ENCODE peak calls at places on chromosomes 13 and 19, in seven cellular contexts. C is fibroblast of pulmonary artery; F is AG04449; Q is fibroblast of mammary gland; S is cardiac fibroblast; R is CD8-positive, alpha-beta memory T cell; Z is AG09309. P is an unnamed sample.

GRCh38 chr19:57389730-57390598 is at the start of gene ZNF548:
- DNase-seq in Z (peak), R (peak), S (peak), F (peak), Q (peak), C (peak), P (peak)

GRCh38 chr13:94859812-94860210 is 147.5 kb upstream of the SOX21 start:
- DNase-seq in Q (no peak), Z (no peak), R (no peak), S (no peak), C (peak), F (no peak), P (no peak)

GRCh38 chr19:16876904-16877361 is 11.9 kb upstream of the F2RL3 start:
- DNase-seq in Q (peak), F (no peak), S (peak), Z (no peak), R (no peak), C (no peak), P (no peak)

GRCh38 chr13:111981446-111982165 is 85.3 kb upstream of the SOX1 start:
- DNase-seq in C (no peak), R (no peak), Q (no peak), S (no peak), F (no peak), Z (no peak), P (no peak)

GRCh38 chr13:30421093-30422055 is 919 bp upstream of the UBE2L5 start:
- DNase-seq in C (peak), S (peak), Z (no peak), R (no peak), Q (peak), F (no peak), P (peak)

GRCh38 chr19:11025006-11025405 is 64.2 kb downstream of the SMARCA4 start:
- DNase-seq in C (no peak), Z (no peak), Q (no peak), R (no peak), S (no peak), F (no peak), P (no peak)

GRCh38 chr13:105135852-105136251 is 1399.6 kb downstream of the EFNB2 start:
- DNase-seq in R (no peak), Q (no peak), C (peak), Z (no peak), S (no peak), F (no peak), P (no peak)

GRCh38 chr13:28297341-28297740 is 159.0 kb downstream of the PAN3 start:
- DNase-seq in F (no peak), S (no peak), C (no peak), Z (peak), R (no peak), Q (no peak), P (no peak)

GRCh38 chr13:32829676-32830091 is 186.5 kb upstream of the KL start:
- DNase-seq in Q (peak), S (peak), Z (no peak), F (no peak), C (peak), R (no peak), P (peak)

GRCh38 chr19:48415869-48416268 is 22.4 kb downstream of the GRIN2D start:
- DNase-seq in S (no peak), Q (no peak), F (no peak), C (no peak), R (no peak), Z (no peak), P (no peak)

GRCh38 chr19:47230122-47230920 is 678 bp downstream of the BBC3 start:
- DNase-seq in Z (no peak), S (peak), F (no peak), Q (peak), R (peak), C (peak), P (peak)

GRCh38 chr13:95267662-95268369 is 33.4 kb downstream of the ABCC4 start:
- DNase-seq in Q (peak), Z (peak), R (no peak), C (peak), S (peak), F (peak), P (peak)

GRCh38 chr13:112032186-112032835 is 34.6 kb upstream of the SOX1 start:
- DNase-seq in Z (no peak), Q (peak), C (no peak), R (no peak), F (no peak), S (peak), P (no peak)

GRCh38 chr13:75364131-75364713 is 117.7 kb downstream of the TBC1D4 start:
- DNase-seq in R (no peak), F (no peak), Q (no peak), Z (no peak), S (peak), C (no peak), P (no peak)

GRCh38 chr13:37984357-37984756 is 114.8 kb upstream of the TRPC4 start:
- DNase-seq in R (no peak), C (no peak), S (no peak), F (no peak), Z (no peak), Q (peak), P (no peak)

GRCh38 chr13:62294210-62294609 is 878.6 kb upstream of the PCDH20 start:
- DNase-seq in F (no peak), S (peak), R (no peak), C (peak), Z (no peak), Q (peak), P (no peak)

GRCh38 chr13:50241479-50241878 is 226.2 kb downstream of the KCNRG start:
- DNase-seq in Q (no peak), C (peak), Z (no peak), R (no peak), S (peak), F (no peak), P (no peak)

GRCh38 chr19:55641376-55642152 is 762 bp downstream of the ZNF580 start:
- DNase-seq in Z (no peak), Q (no peak), S (peak), F (no peak), C (peak), R (no peak), P (peak)

GRCh38 chr19:47618771-47619170 is 9.8 kb downstream of the BICRA start:
- DNase-seq in Z (no peak), Q (peak), F (no peak), S (peak), C (no peak), R (no peak), P (peak)

GRCh38 chr19:19205416-19206410 is 2.5 kb upstream of the NR2C2AP start:
- DNase-seq in Q (no peak), R (no peak), S (no peak), Z (no peak), C (no peak), F (no peak), P (no peak)

GRCh38 chr19:41422955-41423354 is 4.2 kb downstream of the B3GNT8 start:
- DNase-seq in R (no peak), S (no peak), F (no peak), Q (no peak), Z (no peak), C (no peak), P (no peak)

GRCh38 chr13:30731658-30732390 is 3.5 kb upstream of the ALOX5AP start:
- DNase-seq in Q (no peak), S (no peak), F (no peak), R (no peak), Z (no peak), C (no peak), P (no peak)

DNA sequence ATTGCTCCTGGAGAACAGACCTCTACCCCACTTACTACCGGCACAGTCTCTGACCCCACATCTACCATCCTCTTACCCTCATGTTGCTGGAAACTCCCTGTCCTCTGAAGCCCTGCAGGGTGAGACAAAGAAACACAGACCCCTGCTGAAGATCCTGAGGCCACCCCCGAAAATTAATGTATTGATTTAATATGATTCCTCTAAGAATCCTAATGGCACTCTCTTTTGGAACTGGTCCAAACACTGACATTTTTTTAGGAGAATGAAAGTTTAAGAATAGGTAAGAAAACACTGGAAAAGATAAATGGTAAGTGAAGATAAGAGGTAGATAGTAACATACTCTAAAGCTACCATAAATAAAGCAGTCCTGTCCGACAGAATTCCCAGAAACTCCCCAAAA is 5.3 kb downstream of the DMKN start:
- DNase-seq in F (no peak), S (no peak), R (no peak), Z (no peak), C (no peak), Q (no peak), P (no peak)
- H3K4me3 ChIP-seq in F (no peak), S (no peak), R (no peak), Z (no peak), C (no peak), Q (no peak), P (no peak)

DNA sequence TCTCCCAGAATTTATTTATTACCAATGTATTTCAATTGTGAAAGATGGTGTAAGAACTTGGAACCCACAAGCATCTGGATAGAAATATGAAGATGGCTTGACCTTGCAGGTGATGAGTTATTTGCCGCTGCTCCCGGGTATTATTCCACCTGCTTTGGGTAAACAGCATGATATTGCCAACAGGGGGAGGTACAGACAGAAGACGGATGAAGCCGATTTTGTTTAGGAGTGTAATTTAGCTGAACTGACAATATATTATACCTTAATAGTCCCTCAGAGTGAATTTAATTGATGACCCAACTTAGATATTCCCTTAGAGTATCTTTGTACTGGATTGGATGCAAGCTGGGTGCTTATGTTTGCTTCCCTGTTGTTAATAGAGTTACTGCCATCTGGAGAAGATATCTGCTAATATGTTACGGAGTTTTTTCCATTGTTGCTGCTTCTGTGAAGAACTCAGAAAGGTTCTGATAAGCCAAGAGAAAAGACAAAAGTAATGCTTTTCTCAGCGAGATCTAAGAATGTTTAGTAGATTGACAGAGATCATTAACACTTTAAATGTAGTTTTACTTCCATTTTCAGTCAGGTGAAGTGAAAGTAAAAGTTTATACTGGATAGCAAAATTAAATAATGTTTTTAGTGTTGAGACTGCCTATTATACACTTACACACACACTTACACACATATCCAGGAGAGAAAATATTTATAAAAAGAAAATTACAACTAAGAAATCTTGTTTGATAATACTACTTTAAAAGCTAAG is 2220.8 kb upstream of the PCDH20 start:
- DNase-seq in C (peak), R (no peak), Q (no peak), F (no peak), Z (no peak), S (peak), P (no peak)
- H3K4me3 ChIP-seq in C (peak), R (no peak), Q (peak), F (no peak), Z (no peak), S (no peak), P (no peak)

DNA sequence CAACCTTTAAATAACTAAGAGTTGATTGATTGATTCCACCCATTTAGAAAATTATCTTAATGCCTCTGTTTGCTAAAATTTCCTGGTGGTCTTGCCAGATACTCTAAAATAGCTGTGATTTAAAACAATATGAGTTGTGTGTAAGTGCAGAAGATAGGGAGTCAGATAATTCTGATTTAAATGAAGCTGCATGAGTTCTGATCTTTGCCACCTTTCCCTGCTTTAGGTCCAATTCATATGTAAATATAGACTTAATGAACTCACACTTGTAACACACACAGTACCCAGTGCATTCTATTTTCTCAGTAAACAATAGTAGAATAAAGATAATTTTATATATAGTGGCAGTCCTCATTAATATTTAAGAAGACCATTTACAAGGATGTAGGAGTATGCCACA is 981.8 kb downstream of the SLITRK1 start:
- DNase-seq in R (no peak), C (no peak), Q (no peak), S (no peak), Z (no peak), F (no peak), P (no peak)
- H3K4me3 ChIP-seq in R (no peak), C (no peak), Q (no peak), S (no peak), Z (no peak), F (no peak), P (no peak)

GRCh38 chr13:108495686-108496363 is 133.6 kb upstream of the MYO16 start:
- DNase-seq in S (peak), Z (no peak), R (no peak), Q (no peak), F (no peak), C (no peak), P (no peak)

GRCh38 chr13:108494991-108495661 is 134.3 kb upstream of the MYO16 start:
- DNase-seq in R (no peak), C (no peak), Q (no peak), S (peak), Z (no peak), F (no peak), P (no peak)

GRCh38 chr13:108496364-108497215 is 132.8 kb upstream of the MYO16 start:
- DNase-seq in Q (peak), C (peak), R (no peak), F (no peak), Z (no peak), S (peak), P (no peak)
- H3K4me3 ChIP-seq in Q (no peak), C (no peak), R (peak), F (no peak), Z (no peak), S (peak), P (no peak)

P was measured in fibroblast of the aortic adventitia.